ENCODE peak calls at places on chromosomes 7 and 10, in nine cellular contexts. J, B, G, C, Z, L, U, K and F are unnamed samples.

GRCh38 chr7:155131090-155131489 is 61.0 kb downstream of the HTR5A start:
- DNase-seq in J (no peak), B (no peak), G (no peak), C (no peak), Z (no peak), L (no peak), U (no peak), K (no peak), F (no peak)

GRCh38 chr7:156459067-156459466 is 181.5 kb upstream of the RNF32 start:
- DNase-seq in J (no peak), B (no peak), G (no peak), C (no peak), Z (no peak), L (no peak), U (no peak), K (no peak), F (no peak)

GRCh38 chr7:46493196-46493595 is 572.1 kb upstream of the IGFBP3 start:
- DNase-seq in J (no peak), B (no peak), G (no peak), C (no peak), Z (no peak), L (no peak), U (no peak), K (no peak), F (no peak)

GRCh38 chr7:2478387-2478760 is 2.2 kb upstream of the GRIFIN start:
- DNase-seq in J (no peak), B (peak; percentile 43), G (no peak), C (no peak), Z (no peak), L (peak; percentile 65), U (no peak), K (peak; percentile 71), F (no peak)

GRCh38 chr7:113890326-113891030 is 28.3 kb downstream of the PPP1R3A start:
- DNase-seq in J (peak; percentile 47), B (no peak), G (no peak), C (no peak), Z (no peak), L (no peak), U (no peak), K (no peak), F (no peak)

GRCh38 chr7:82624337-82624736 is 180.8 kb upstream of the CACNA2D1 start:
- DNase-seq in J (peak; percentile 97), B (no peak), G (no peak), C (no peak), Z (no peak), L (no peak), U (no peak), K (no peak), F (no peak)

GRCh38 chr7:155484483-155485399 is 26.8 kb downstream of the EN2 start:
- DNase-seq in J (no peak), B (no peak), G (no peak), C (no peak), Z (no peak), L (no peak), U (no peak), K (no peak), F (no peak)

GRCh38 chr7:34425194-34425593 is 232.8 kb upstream of the NPSR1 start:
- DNase-seq in J (no peak), B (no peak), G (no peak), C (no peak), Z (no peak), L (no peak), U (no peak), K (no peak), F (no peak)

GRCh38 chr7:37643876-37644275 is 39.7 kb upstream of the GPR141 start:
- DNase-seq in J (no peak), B (peak; percentile 13), G (peak; percentile 18), C (no peak), Z (peak; percentile 52), L (no peak), U (no peak), K (no peak), F (no peak)

DNA sequence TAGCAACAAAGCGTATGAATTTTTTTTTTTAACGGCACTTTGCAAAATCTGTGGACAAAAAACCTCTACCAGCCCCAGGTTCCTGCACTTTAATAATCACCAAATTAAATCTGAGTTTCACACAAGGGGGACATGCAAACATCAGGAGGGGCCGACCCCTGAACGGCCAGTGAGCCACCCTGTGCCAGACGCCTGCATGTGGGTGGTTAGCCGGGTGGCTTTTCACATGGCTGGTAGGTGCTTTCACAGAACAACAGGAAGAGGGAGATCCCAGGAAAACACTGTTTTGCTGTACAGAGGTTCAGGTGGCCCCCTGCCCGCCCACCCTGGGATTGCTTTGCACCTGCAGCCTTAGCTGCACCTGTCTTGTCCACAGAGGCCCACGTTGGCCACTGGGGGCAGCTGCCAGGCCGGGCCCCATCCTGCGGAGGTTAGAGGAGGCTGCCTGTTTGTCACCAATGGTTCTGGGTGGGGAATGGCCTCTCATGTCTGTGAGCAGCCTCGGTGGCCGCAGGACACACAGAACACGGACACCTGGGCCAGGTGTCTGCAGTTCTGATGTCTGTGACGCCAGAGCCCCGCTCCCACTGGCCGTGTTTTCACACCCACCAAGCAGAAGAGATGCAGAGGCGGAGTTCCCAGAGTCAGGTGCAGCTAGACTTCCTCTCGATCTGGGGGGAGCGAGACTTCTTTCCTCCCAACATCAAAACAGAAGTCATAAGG is 107.7 kb downstream of the FAM53B start:
- DNase-seq in J (no peak), B (no peak), G (no peak), C (no peak), Z (no peak), L (no peak), U (no peak), K (no peak), F (no peak)
- TF ChIP-seq CTCF in J (no peak), B (no peak), G (peak; percentile 38), C (no peak), Z (peak; percentile 20), L (no peak), U (no peak), K (no peak), F (no peak)

GRCh38 chr10:64091889-64092288 is 570.7 kb downstream of the REEP3 start:
- DNase-seq in J (no peak), B (peak; percentile 3), G (peak; percentile 20), C (no peak), Z (peak; percentile 52), L (no peak), U (no peak), K (no peak), F (no peak)
- TF ChIP-seq CTCF in J (peak; percentile 18), B (no peak), G (peak; percentile 45), C (no peak), Z (peak; percentile 64), L (no peak), U (peak; percentile 37), K (no peak), F (no peak)

GRCh38 chr10:33005322-33006282 is 47.6 kb upstream of the ITGB1 start:
- DNase-seq in J (peak; percentile 98), B (peak; percentile 97), G (no peak), C (peak; percentile 68), Z (peak; percentile 71), L (peak; percentile 39), U (no peak), K (peak; percentile 85), F (peak; percentile 67)

GRCh38 chr10:33009244-33010131 is 51.5 kb upstream of the ITGB1 start:
- DNase-seq in J (no peak), B (no peak), G (no peak), C (no peak), Z (no peak), L (no peak), U (no peak), K (no peak), F (no peak)

GRCh38 chr10:33008499-33009243 is 50.6 kb upstream of the ITGB1 start:
- DNase-seq in J (peak; percentile 92), B (peak; percentile 94), G (peak; percentile 37), C (peak; percentile 73), Z (peak; percentile 82), L (peak; percentile 23), U (peak; percentile 72), K (no peak), F (peak; percentile 38)

GRCh38 chr10:33006342-33006887 is 48.4 kb upstream of the ITGB1 start:
- DNase-seq in J (no peak), B (peak; percentile 64), G (no peak), C (no peak), Z (no peak), L (no peak), U (no peak), K (no peak), F (no peak)

GRCh38 chr10:33010132-33011037 is 52.4 kb upstream of the ITGB1 start:
- DNase-seq in J (peak; percentile 86), B (peak; percentile 98), G (peak; percentile 25), C (peak; percentile 22), Z (peak; percentile 47), L (no peak), U (no peak), K (no peak), F (no peak)
- TF ChIP-seq CTCF in J (peak; percentile 66), B (peak; percentile 56), G (peak; percentile 47), C (peak; percentile 41), Z (peak; percentile 36), L (no peak), U (no peak), K (peak; percentile 12), F (no peak)

GRCh38 chr10:97522071-97522470 is 23.3 kb downstream of the UBTD1 start:
- DNase-seq in J (no peak), B (no peak), G (no peak), C (no peak), Z (no peak), L (no peak), U (no peak), K (no peak), F (no peak)

GRCh38 chr10:97522937-97523336 is 24.2 kb downstream of the UBTD1 start:
- DNase-seq in J (no peak), B (no peak), G (no peak), C (no peak), Z (no peak), L (no peak), U (no peak), K (no peak), F (no peak)

GRCh38 chr10:97520520-97520919 is 21.8 kb downstream of the UBTD1 start:
- DNase-seq in J (no peak), B (no peak), G (no peak), C (no peak), Z (no peak), L (no peak), U (no peak), K (no peak), F (no peak)

GRCh38 chr10:97519342-97519741 is 20.6 kb downstream of the UBTD1 start:
- DNase-seq in J (no peak), B (no peak), G (no peak), C (no peak), Z (no peak), L (no peak), U (no peak), K (no peak), F (no peak)

DNA sequence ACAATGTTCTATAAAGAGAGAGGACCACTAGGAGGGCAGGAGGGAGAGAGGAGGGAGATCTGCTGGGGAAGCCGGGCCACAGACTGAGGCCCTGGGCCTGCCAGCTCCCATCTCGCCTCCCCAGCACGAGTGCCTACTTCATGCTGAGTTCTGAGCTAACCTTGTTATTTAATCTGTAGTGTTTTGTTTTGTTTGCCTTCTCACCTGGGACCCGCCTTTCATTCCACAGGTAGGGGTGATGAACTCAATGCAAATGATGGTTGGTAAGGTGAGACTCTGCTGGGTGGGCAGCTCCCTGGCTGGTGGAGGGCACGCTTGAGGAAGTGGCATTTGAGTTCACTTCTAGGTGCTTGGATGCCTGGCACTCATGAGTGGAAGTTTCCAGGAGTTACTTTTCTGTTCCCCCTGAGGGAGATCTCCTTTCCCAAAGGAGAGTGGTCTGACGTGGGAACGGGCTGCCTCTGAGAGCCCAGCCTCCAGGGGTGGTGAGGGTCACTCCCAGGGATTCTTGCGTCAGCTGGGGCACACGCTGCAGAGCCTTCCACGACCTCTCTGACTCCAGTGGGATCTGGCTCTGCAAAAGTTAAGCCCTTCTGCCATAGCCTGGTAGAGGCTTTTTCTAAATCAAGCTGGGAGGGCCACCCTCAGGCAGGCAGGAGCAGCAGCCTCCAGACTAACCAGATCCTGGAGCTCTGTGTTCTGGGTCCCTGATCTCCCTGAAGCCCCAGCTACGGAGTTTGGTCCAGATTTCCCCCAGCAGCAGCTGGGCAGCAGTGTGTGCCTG is 22.4 kb downstream of the UBTD1 start:
- DNase-seq in J (no peak), B (no peak), G (peak; percentile 24), C (no peak), Z (no peak), L (no peak), U (no peak), K (peak; percentile 56), F (no peak)
- TF ChIP-seq CTCF in J (no peak), B (no peak), G (peak; percentile 35), C (no peak), Z (no peak), L (no peak), U (no peak), K (no peak), F (no peak)